ENCODE peak calls at places on chromosomes 7 and 10, in seven cellular contexts. P is fibroblast of pulmonary artery; M is activated CD8-positive, alpha-beta T cell treated with anti-CD3 and anti-CD28 coated beads for 36 hours; D is GM23338; I is PC-9; N is gastrocnemius medialis; H is AG04450. X is an unnamed sample.

GRCh38 chr10:122164815-122165491 is 106.1 kb upstream of the BTBD16 start:
- DNase-seq in P (no peak), M (no peak), D (peak), I (no peak), N (no peak), H (no peak), X (no peak)

GRCh38 chr7:30549933-30550493 is 44.7 kb upstream of the GARS1 start:
- DNase-seq in P (peak), M (no peak), D (peak), I (peak), N (no peak), H (no peak), X (no peak)

GRCh38 chr7:73768661-73769480 is 1.2 kb downstream of the CLDN3 start:
- DNase-seq in P (no peak), M (no peak), D (peak), I (no peak), N (no peak), H (no peak), X (no peak)

GRCh38 chr7:55247466-55247865 is 117.7 kb upstream of the LANCL2 start:
- DNase-seq in P (no peak), M (no peak), D (no peak), I (peak), N (no peak), H (no peak), X (no peak)

GRCh38 chr10:34931216-34931615 is 116.1 kb upstream of the PARD3 start:
- DNase-seq in P (no peak), M (no peak), D (no peak), I (no peak), N (no peak), H (no peak), X (no peak)

GRCh38 chr7:134552105-134552504 is 3.2 kb downstream of the AKR1B15 start:
- DNase-seq in P (peak), M (no peak), D (peak), I (no peak), N (no peak), H (no peak), X (no peak)

GRCh38 chr10:35511649-35512048 is 93.5 kb upstream of the GJD4 start:
- DNase-seq in P (no peak), M (no peak), D (no peak), I (no peak), N (no peak), H (no peak), X (no peak)

GRCh38 chr10:123621492-123621891 is 44.7 kb upstream of the GPR26 start:
- DNase-seq in P (no peak), M (no peak), D (no peak), I (no peak), N (no peak), H (no peak), X (no peak)

GRCh38 chr10:71659050-71659738 is 60.4 kb downstream of the C10orf105 start:
- DNase-seq in P (no peak), M (no peak), D (no peak), I (no peak), N (no peak), H (no peak), X (no peak)

GRCh38 chr7:115747174-115747573 is 283.4 kb downstream of the TFEC start:
- DNase-seq in P (peak), M (no peak), D (no peak), I (no peak), N (no peak), H (no peak), X (no peak)

GRCh38 chr7:127413962-127414361 is 21.5 kb upstream of the ZNF800 start:
- DNase-seq in P (no peak), M (peak), D (no peak), I (no peak), N (no peak), H (no peak), X (no peak)

GRCh38 chr7:127404282-127405049 is 12.0 kb upstream of the ZNF800 start:
- DNase-seq in P (no peak), M (no peak), D (no peak), I (no peak), N (no peak), H (no peak), X (no peak)

GRCh38 chr7:127415060-127415742 is 22.7 kb upstream of the ZNF800 start:
- DNase-seq in P (no peak), M (no peak), D (no peak), I (no peak), N (no peak), H (no peak), X (no peak)

GRCh38 chr7:127413326-127413725 is 20.8 kb upstream of the ZNF800 start:
- DNase-seq in P (no peak), M (no peak), D (no peak), I (no peak), N (no peak), H (no peak), X (no peak)

DNA sequence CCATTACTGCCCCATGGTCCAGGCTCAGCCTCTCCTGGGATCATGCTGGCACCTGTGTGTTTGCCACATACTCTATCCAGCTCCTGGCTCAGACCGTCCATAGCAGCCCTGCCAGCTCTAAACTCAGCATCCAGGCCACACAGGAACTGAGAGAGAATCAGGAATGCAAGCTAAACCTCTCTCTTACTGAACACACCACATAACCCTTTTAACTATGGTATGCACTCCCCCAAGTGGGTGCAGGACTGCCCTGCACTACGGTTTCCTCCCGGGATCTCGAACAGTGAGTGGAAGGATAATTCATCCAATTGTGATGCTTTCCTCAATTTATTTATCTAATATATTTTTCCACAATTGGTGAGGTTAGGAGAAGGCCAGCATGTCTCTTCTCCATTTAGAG is 17.1 kb upstream of the ZNF800 start:
- DNase-seq in P (peak), M (no peak), D (peak), I (no peak), N (no peak), H (no peak), X (no peak)
- TF ChIP-seq CTCF in P (peak), M (no peak), D (peak), I (no peak), N (no peak), H (peak), X (no peak)

GRCh38 chr10:17183110-17183509 is 18.4 kb downstream of the TRDMT1 start:
- DNase-seq in P (no peak), M (no peak), D (no peak), I (no peak), N (no peak), H (no peak), X (no peak)
- TF ChIP-seq CTCF in P (peak), M (peak), D (no peak), I (no peak), N (no peak), H (peak), X (no peak)

GRCh38 chr7:1545417-1546246 is 10.4 kb downstream of the TMEM184A start:
- DNase-seq in P (no peak), M (no peak), D (no peak), I (no peak), N (no peak), H (no peak), X (no peak)
- TF ChIP-seq CTCF in P (no peak), M (no peak), D (peak), I (peak), N (no peak), H (no peak), X (no peak)

GRCh38 chr10:117374506-117375359 is 507 bp downstream of the PDZD8 start:
- DNase-seq in P (peak), M (peak), D (peak), I (peak), N (peak), H (no peak), X (no peak)

GRCh38 chr10:117373848-117374505 is 1.3 kb downstream of the PDZD8 start:
- DNase-seq in P (peak), M (peak), D (peak), I (no peak), N (peak), H (no peak), X (no peak)

GRCh38 chr10:117370205-117370604 is 5.0 kb downstream of the PDZD8 start:
- DNase-seq in P (peak), M (no peak), D (no peak), I (no peak), N (no peak), H (no peak), X (no peak)

DNA sequence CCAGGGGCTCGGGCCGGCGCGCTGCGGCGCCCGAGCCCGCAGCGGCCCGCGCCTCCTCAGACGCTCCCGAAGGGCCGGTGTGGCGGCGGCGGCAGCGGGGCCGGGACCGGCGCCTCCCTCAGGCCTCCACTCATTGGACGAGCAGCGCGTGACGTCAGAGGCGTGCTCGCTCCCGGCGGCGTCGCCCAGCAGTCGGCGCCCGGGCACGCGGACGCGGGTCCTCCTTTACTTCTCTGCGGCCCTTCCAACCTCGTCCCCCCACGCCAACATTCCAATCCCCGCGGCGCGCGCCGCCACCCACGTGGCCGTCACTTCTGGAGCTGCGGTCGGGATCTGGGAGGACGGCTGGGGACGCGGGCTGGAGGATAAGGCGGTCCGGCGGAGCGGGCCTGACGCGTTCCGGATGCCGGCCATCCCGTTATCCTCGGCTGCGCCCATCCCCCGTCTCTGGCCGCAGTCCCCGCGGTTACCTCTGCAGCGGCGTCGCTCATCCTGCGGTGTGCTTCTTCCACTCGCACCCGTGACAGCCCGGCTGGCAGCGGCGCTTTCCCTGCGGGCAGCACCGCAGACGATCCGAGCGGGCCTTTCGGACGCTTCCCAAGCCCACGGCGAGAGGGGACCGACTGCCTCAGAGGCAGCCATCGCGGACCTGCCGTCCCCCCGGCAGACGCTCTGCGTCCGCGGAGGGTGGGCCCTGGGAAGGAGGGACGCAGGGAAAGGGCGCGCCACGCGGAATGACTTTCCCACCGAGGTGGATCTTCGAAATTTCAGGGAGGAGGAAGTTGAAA is at the start of gene PDZD8:
- DNase-seq in P (peak), M (peak), D (peak), I (peak), N (peak), H (peak), X (peak)
- TF ChIP-seq CTCF in P (no peak), M (no peak), D (no peak), I (no peak), N (peak), H (no peak), X (no peak)

GRCh38 chr7:155295511-155295910 is 2.2 kb upstream of the INSIG1 start:
- DNase-seq in P (no peak), M (no peak), D (no peak), I (no peak), N (no peak), H (no peak), X (no peak)
- TF ChIP-seq CTCF in P (no peak), M (no peak), D (no peak), I (no peak), N (no peak), H (no peak), X (no peak)

GRCh38 chr10:88150338-88150737 is 286.9 kb downstream of the PTEN start:
- DNase-seq in P (peak), M (no peak), D (no peak), I (no peak), N (no peak), H (no peak), X (no peak)
- TF ChIP-seq CTCF in P (no peak), M (no peak), D (no peak), I (no peak), N (no peak), H (no peak), X (no peak)

DNA sequence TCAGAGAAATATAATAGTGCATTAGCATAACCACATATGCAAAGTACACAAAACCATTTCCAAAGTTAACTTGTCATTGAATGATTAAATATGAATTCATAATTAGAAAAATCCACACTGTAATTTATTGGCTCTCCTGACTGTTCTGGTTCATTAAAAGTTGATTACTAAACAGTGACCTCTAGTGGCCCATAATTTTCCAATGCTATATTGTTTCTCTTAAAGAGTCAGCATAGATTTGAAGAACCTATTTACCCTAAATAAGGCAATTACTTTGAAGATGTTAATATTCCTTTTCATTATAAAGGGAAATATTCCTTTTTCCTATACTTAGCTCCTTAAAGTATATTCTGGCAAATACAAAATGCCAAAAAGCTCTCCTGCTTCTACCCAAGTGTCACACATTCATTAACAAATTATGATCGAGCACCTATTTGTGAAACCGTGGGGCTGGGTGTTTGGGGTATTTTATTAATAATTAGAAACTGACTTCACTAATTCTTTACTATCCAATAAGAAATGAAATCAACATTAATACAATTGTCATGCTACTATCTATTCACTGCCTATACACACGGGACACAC is 86.2 kb downstream of the HIBADH start:
- DNase-seq in P (peak), M (no peak), D (peak), I (no peak), N (no peak), H (peak), X (peak)
- TF ChIP-seq CTCF in P (peak), M (peak), D (no peak), I (peak), N (peak), H (peak), X (peak)